ENCODE peak calls at places on chromosomes 3 and 15, in four cellular contexts. V, Q, D and E are unnamed samples.

GRCh38 chr15:65056868-65057548 is 10.8 kb downstream of the RASL12 start:
- DNase-seq in V (peak), Q (no peak), D (no peak), E (no peak)

GRCh38 chr3:139457066-139457465 is 19.2 kb downstream of the RBP2 start:
- DNase-seq in Q (no peak), V (no peak), D (no peak), E (no peak)

GRCh38 chr3:66478923-66479322 is 21.9 kb downstream of the LRIG1 start:
- DNase-seq in V (no peak), Q (no peak), D (no peak), E (no peak)

GRCh38 chr3:138949445-138950005 is 2.5 kb downstream of the FOXL2NB start:
- DNase-seq in D (no peak), Q (no peak), V (no peak), E (no peak)

GRCh38 chr15:73902121-73903020 is 23.9 kb upstream of the LOXL1 start:
- DNase-seq in D (no peak), V (no peak), Q (no peak), E (no peak)

GRCh38 chr3:93973160-93974126 is at the start of gene PROS1:
- DNase-seq in V (peak), D (no peak), Q (peak), E (peak)

GRCh38 chr3:36394176-36394575 is 13.9 kb downstream of the STAC start:
- DNase-seq in D (no peak), V (no peak), Q (no peak), E (no peak)

GRCh38 chr15:98163319-98164030 is 203.0 kb downstream of the ARRDC4 start:
- DNase-seq in V (no peak), D (no peak), Q (no peak), E (no peak)

GRCh38 chr3:168820748-168821445 is 725.2 kb upstream of the GOLIM4 start:
- DNase-seq in D (no peak), V (no peak), Q (no peak), E (no peak)

GRCh38 chr15:95558131-95558530 is 772.4 kb upstream of the NR2F2 start:
- DNase-seq in D (no peak), Q (no peak), V (no peak), E (no peak)

GRCh38 chr15:64099379-64099778 is 3.6 kb downstream of the SNX1 start:
- DNase-seq in Q (no peak), V (no peak), D (no peak), E (no peak)

GRCh38 chr15:98529205-98530145 is 118.9 kb upstream of the IGF1R start:
- DNase-seq in V (peak), Q (no peak), D (no peak), E (no peak)

GRCh38 chr3:46429671-46430070 is 22.6 kb downstream of the CCRL2 start:
- DNase-seq in D (no peak), Q (no peak), V (no peak), E (no peak)

GRCh38 chr3:110518031-110518430 is 553.6 kb upstream of the NECTIN3 start:
- DNase-seq in V (no peak), Q (no peak), D (no peak), E (no peak)

GRCh38 chr3:110519066-110519465 is 552.5 kb upstream of the NECTIN3 start:
- DNase-seq in Q (no peak), V (no peak), D (no peak), E (no peak)

GRCh38 chr3:110521019-110521418 is 550.6 kb upstream of the NECTIN3 start:
- DNase-seq in D (no peak), V (no peak), Q (peak), E (no peak)
- TF ChIP-seq FOXM1 in D (no peak), V (no peak), Q (no peak), E (no peak)

GRCh38 chr3:171995486-171995885 is 43.9 kb upstream of the FNDC3B start:
- DNase-seq in Q (no peak), D (no peak), V (no peak), E (no peak)
- TF ChIP-seq BHLHE40 in Q (no peak), D (no peak), V (no peak), E (no peak)

DNA sequence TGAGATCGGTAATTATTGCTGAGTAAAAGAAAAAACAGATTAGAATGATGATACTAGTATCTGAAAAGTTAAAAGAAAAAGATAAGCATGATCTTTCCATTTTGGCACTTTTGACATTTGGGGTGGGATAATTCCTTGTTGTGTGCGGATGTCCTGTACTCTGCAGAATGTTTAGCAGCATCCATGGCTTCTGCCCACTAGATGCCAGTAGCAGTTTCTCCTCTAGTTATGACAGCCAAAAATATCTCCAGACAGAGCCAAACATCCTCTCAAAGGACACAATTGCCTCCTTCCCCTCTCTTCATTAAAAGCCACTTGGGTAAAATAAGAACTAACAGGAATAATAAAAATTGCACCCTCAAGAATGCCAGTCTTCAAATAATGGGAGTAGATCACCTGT is 468.8 kb upstream of the GRM7 start:
- DNase-seq in V (no peak), D (no peak), Q (no peak), E (no peak)
- TF ChIP-seq FOXK2 in V (no peak), D (no peak), Q (no peak), E (no peak)

DNA sequence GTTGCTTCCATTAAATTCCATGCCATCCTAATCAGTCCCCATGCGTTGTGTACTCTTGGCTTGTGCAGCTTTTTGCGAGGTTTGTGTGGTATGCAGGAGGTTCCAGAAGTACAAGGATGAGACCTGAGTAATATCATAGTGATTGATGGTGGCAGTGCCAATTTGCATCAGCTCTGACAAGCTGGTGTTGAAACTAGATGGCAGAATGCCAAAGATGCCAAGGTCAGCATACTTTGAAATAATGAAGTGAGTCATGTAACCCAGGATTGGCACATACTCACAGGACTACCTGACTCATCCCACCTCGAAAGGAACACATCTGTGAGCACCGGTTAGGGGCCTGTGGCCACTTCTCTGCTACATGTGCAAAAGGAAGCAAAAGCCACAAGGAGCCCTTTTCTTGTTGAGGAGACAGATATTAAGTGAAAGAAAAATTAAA is 14.3 kb downstream of the KAT2B start:
- DNase-seq in D (peak), Q (no peak), V (peak), E (no peak)
- TF ChIP-seq FOXM1 in D (no peak), Q (no peak), V (no peak), E (no peak)

GRCh38 chr3:87706176-87706575 is 352.6 kb downstream of the CGGBP1 start:
- DNase-seq in V (no peak), D (no peak), Q (no peak), E (no peak)

GRCh38 chr3:87710511-87710910 is 348.3 kb downstream of the CGGBP1 start:
- DNase-seq in D (no peak), V (no peak), Q (no peak), E (no peak)

DNA sequence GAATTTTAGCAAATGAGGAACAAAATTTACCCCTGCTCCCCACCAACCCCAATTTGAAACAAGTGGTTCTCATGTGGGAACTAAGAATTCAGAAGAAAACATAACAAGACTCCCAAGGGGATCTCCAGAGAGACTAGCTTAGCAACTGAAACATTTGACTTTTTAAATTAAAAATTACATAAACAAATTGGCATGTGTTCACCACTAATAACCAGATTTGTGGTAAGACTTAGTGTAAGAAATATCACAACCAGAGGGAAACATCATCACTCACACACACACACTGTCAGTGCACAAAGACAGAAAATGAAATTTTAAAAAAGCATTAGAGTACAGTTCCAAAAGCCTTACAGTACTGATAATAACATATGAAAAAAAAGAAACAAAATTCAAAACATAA is 348.8 kb downstream of the CGGBP1 start:
- DNase-seq in Q (no peak), D (no peak), V (no peak), E (no peak)
- TF ChIP-seq BHLHE40 in Q (no peak), D (no peak), V (no peak), E (no peak)